ENCODE peak calls at places on chromosomes 11 and 22, in seven cellular contexts. I, A, M, H, Y, J and F are unnamed samples.

GRCh38 chr11:16155448-16155847 is 200.9 kb downstream of the SOX6 start:
- DNase-seq in I (no peak), A (no peak), M (no peak), H (no peak), Y (no peak), J (no peak), F (peak)

GRCh38 chr11:16853266-16853665 is 114.8 kb downstream of the C11orf58 start:
- DNase-seq in I (no peak), A (no peak), M (no peak), H (no peak), Y (no peak), J (no peak), F (no peak)

GRCh38 chr11:74025467-74026166 is 16.7 kb upstream of the UCP3 start:
- DNase-seq in I (peak), A (no peak), M (no peak), H (no peak), Y (no peak), J (no peak), F (peak)

GRCh38 chr11:73518195-73518594 is 79.7 kb downstream of the FAM168A start:
- DNase-seq in I (no peak), A (no peak), M (no peak), H (no peak), Y (no peak), J (no peak), F (no peak)

GRCh38 chr22:21695432-21696085 is 29.7 kb downstream of the PPIL2 start:
- DNase-seq in I (no peak), A (no peak), M (no peak), H (no peak), Y (no peak), J (no peak), F (no peak)

GRCh38 chr11:128725630-128726461 is 32.0 kb downstream of the FLI1 start:
- DNase-seq in I (peak), A (peak), M (no peak), H (no peak), Y (peak), J (no peak), F (peak)

GRCh38 chr11:64132388-64132771 is 33.5 kb downstream of the MACROD1 start:
- DNase-seq in I (no peak), A (no peak), M (no peak), H (no peak), Y (no peak), J (no peak), F (no peak)

GRCh38 chr11:27722117-27722844 is 22.0 kb upstream of the BDNF start:
- DNase-seq in I (peak), A (no peak), M (no peak), H (no peak), Y (no peak), J (no peak), F (peak)